ENCODE peak calls at places on chromosome 4, in seven cellular contexts. B is SHP77 treated with DMSO at 0.1 percent for 48 hours; A is Kasumi-1; C is H7; I is NCI-H2227 treated with DMSO at 0.1 percent for 48 hours; V is stimulated activated CD8-positive, alpha-beta memory T cell treated with anti-CD3 and anti-CD28 coated beads, Interleukin-12 subunit alpha, Interleukin-12 subunit beta, amount 100 ng/mL, for 4 hours; R is HTR-8/SVneo. D is an unnamed sample.

GRCh38 chr4:86054676-86055075 is 305.2 kb downstream of the MAPK10 start:
- DNase-seq in C (no peak), R (no peak), I (no peak), B (no peak), A (no peak), V (no peak), D (no peak)

GRCh38 chr4:159171287-159171686 is 68.4 kb downstream of the RAPGEF2 start:
- DNase-seq in C (no peak), B (no peak), V (no peak), R (no peak), I (no peak), A (no peak), D (no peak)

GRCh38 chr4:103887191-103887590 is 167.4 kb upstream of the TACR3 start:
- DNase-seq in B (no peak), C (no peak), I (no peak), R (no peak), A (no peak), V (no peak), D (no peak)

GRCh38 chr4:152352645-152353116 is 183.2 kb downstream of the FBXW7 start:
- DNase-seq in A (peak), I (peak), B (peak), R (peak), V (no peak), C (peak), D (peak)

GRCh38 chr4:144190009-144190408 is 49.5 kb upstream of the GYPA start:
- DNase-seq in V (no peak), I (no peak), C (peak), B (no peak), A (no peak), R (no peak), D (no peak)

GRCh38 chr4:71830497-71831178 is 46.8 kb upstream of the GC start:
- DNase-seq in I (no peak), R (no peak), B (no peak), A (no peak), C (no peak), V (no peak), D (no peak)

GRCh38 chr4:15601862-15602261 is 53.3 kb downstream of the FBXL5 start:
- DNase-seq in R (no peak), V (no peak), A (no peak), B (no peak), I (no peak), C (no peak), D (no peak)

GRCh38 chr4:8006471-8006870 is 66.8 kb upstream of the AFAP1 start:
- DNase-seq in C (no peak), V (no peak), I (no peak), R (no peak), A (no peak), B (no peak), D (no peak)

GRCh38 chr4:20248155-20248558 is 3.5 kb upstream of the SLIT2 start:
- DNase-seq in C (peak), V (no peak), A (peak), R (no peak), B (no peak), I (peak), D (no peak)

GRCh38 chr4:127829014-127829413 is 46.9 kb downstream of the HSPA4L start:
- DNase-seq in R (no peak), V (no peak), C (no peak), B (no peak), I (no peak), A (no peak), D (no peak)

GRCh38 chr4:147157860-147158701 is 212.4 kb upstream of the TTC29 start:
- DNase-seq in I (no peak), A (no peak), V (no peak), R (peak), C (peak), B (no peak), D (no peak)

GRCh38 chr4:1445716-1446445 is 39.6 kb upstream of the NKX1-1 start:
- DNase-seq in A (no peak), R (no peak), I (no peak), B (no peak), V (no peak), C (peak), D (no peak)

GRCh38 chr4:82797591-82798081 is 960 bp downstream of the SCD5 start:
- DNase-seq in I (no peak), B (no peak), V (no peak), R (no peak), A (no peak), C (peak), D (no peak)

GRCh38 chr4:8159522-8160232 is 1.1 kb upstream of the ABLIM2 start:
- DNase-seq in I (no peak), R (no peak), B (no peak), V (no peak), C (no peak), A (no peak), D (no peak)

GRCh38 chr4:19729873-19730735 is 521.6 kb upstream of the SLIT2 start:
- DNase-seq in I (no peak), B (no peak), A (peak), R (no peak), C (no peak), V (no peak), D (no peak)

GRCh38 chr4:156954598-156954997 is 17.0 kb downstream of the PDGFC start:
- DNase-seq in R (no peak), I (no peak), C (no peak), B (no peak), A (peak), V (no peak), D (no peak)

GRCh38 chr4:148795156-148795864 is 353.1 kb upstream of the NR3C2 start:
- DNase-seq in I (no peak), V (no peak), R (peak), B (no peak), A (no peak), C (peak), D (no peak)

GRCh38 chr4:25865586-25865985 is 2.8 kb upstream of the SEL1L3 start:
- DNase-seq in A (no peak), R (no peak), V (no peak), I (no peak), C (peak), B (no peak), D (no peak)

GRCh38 chr4:25343671-25344070 is 31.1 kb downstream of the ZCCHC4 start:
- DNase-seq in B (no peak), R (no peak), C (no peak), V (no peak), I (no peak), A (no peak), D (no peak)

GRCh38 chr4:26420903-26421302 is 69.4 kb downstream of the CCKAR start:
- DNase-seq in I (no peak), B (no peak), R (no peak), C (peak), A (no peak), V (no peak), D (no peak)

GRCh38 chr4:19880205-19880604 is 371.5 kb upstream of the SLIT2 start:
- DNase-seq in I (no peak), A (no peak), R (no peak), B (no peak), C (no peak), V (no peak), D (no peak)

GRCh38 chr4:101724093-101724492 is 66.4 kb upstream of the BANK1 start:
- DNase-seq in B (no peak), A (no peak), C (no peak), I (no peak), R (no peak), V (no peak), D (peak)

GRCh38 chr4:2256156-2256731 is 5.7 kb downstream of the MXD4 start:
- DNase-seq in R (no peak), V (no peak), I (no peak), C (peak), A (no peak), B (no peak), D (no peak)

GRCh38 chr4:40524642-40525041 is 105.0 kb downstream of the RBM47 start:
- DNase-seq in C (no peak), I (no peak), B (no peak), V (no peak), R (no peak), A (no peak), D (no peak)

GRCh38 chr4:185956546-185956945 is 112.4 kb upstream of the TLR3 start:
- DNase-seq in A (no peak), B (no peak), I (no peak), C (no peak), V (no peak), R (no peak), D (no peak)

GRCh38 chr4:156672924-156673323 is 298.7 kb downstream of the PDGFC start:
- DNase-seq in A (no peak), B (no peak), C (no peak), I (peak), R (no peak), V (no peak), D (no peak)

GRCh38 chr4:110680217-110680616 is 57.3 kb upstream of the PITX2 start:
- DNase-seq in R (no peak), A (peak), I (no peak), V (no peak), C (no peak), B (no peak), D (no peak)

GRCh38 chr4:101833455-101833854 is 42.9 kb downstream of the BANK1 start:
- DNase-seq in V (no peak), B (no peak), A (no peak), I (no peak), C (no peak), R (no peak), D (no peak)

GRCh38 chr4:123014038-123014437 is 91.6 kb upstream of the NUDT6 start:
- DNase-seq in B (no peak), A (no peak), C (no peak), I (no peak), R (no peak), V (no peak), D (no peak)

GRCh38 chr4:75845992-75846391 is 56.3 kb downstream of the PPEF2 start:
- DNase-seq in B (no peak), A (no peak), R (no peak), I (no peak), V (no peak), C (no peak), D (no peak)

GRCh38 chr4:184856277-184856609 is 30.5 kb upstream of the ACSL1 start:
- DNase-seq in R (no peak), V (no peak), A (peak), C (no peak), B (no peak), I (no peak), D (no peak)

GRCh38 chr4:111991797-111992196 is 153.5 kb upstream of the FAM241A start:
- DNase-seq in R (peak), I (no peak), V (no peak), C (no peak), A (no peak), B (no peak), D (no peak)

GRCh38 chr4:45120163-45120562 is 393.8 kb upstream of the GNPDA2 start:
- DNase-seq in C (no peak), A (no peak), B (peak), V (no peak), I (peak), R (no peak), D (peak)